ENCODE peak calls at places on chromosomes 16 and 17, in four cellular contexts. Z is Panc1, O is IMR-90, K is HCT116. D is an unnamed sample. For H3K9me3 and H3K4me1, the result is how much of the 10 kb centered on the place peaks cover.

GRCh38 chr16:10622036-10622921 is 41.9 kb upstream of the EMP2 start:
- DNase-seq in Z (no peak), O (no peak), K (no peak), D (no peak)

GRCh38 chr17:6035801-6036394 is 34.3 kb upstream of the WSCD1 start:
- DNase-seq in Z (no peak), O (no peak), K (no peak), D (no peak)

GRCh38 chr17:73005360-73005759 is 87.1 kb downstream of the SLC39A11 start:
- DNase-seq in Z (no peak), O (no peak), K (no peak), D (no peak)

GRCh38 chr16:31129568-31130335 is 5.8 kb downstream of the PRSS8 start:
- DNase-seq in Z (no peak), O (no peak), K (no peak), D (peak)

GRCh38 chr17:37417852-37418251 is 11.2 kb downstream of the TADA2A start:
- DNase-seq in Z (no peak), O (peak), K (no peak), D (no peak)

GRCh38 chr17:63934391-63935112 is 2.4 kb upstream of the CD79B start:
- DNase-seq in Z (no peak), O (no peak), K (no peak), D (no peak)

GRCh38 chr17:63752707-63753106 is 11.1 kb upstream of the STRADA start:
- DNase-seq in Z (no peak), O (no peak), K (no peak), D (no peak)

GRCh38 chr17:1322014-1322428 is 42.6 kb downstream of the TRARG1 start:
- DNase-seq in Z (no peak), O (no peak), K (no peak), D (no peak)

GRCh38 chr16:27817038-27817437 is 246.5 kb downstream of the GSG1L start:
- DNase-seq in Z (no peak), O (no peak), K (no peak), D (no peak)

GRCh38 chr17:16977932-16978331 is 6.0 kb upstream of the TNFRSF13B start:
- DNase-seq in Z (no peak), O (peak), K (no peak), D (no peak)

GRCh38 chr17:81518785-81519283 is 6.2 kb upstream of the ACTG1 start:
- DNase-seq in Z (no peak), O (no peak), K (no peak), D (peak)

GRCh38 chr17:69523252-69523861 is 108.9 kb downstream of the MAP2K6 start:
- DNase-seq in Z (peak), O (peak), K (peak), D (peak)

GRCh38 chr17:79393358-79394038 is 217.4 kb downstream of the RBFOX3 start:
- DNase-seq in Z (no peak), O (peak), K (peak), D (peak)

GRCh38 chr17:42408076-42408475 is 15.0 kb downstream of the CAVIN1 start:
- DNase-seq in Z (no peak), O (no peak), K (no peak), D (no peak)

DNA sequence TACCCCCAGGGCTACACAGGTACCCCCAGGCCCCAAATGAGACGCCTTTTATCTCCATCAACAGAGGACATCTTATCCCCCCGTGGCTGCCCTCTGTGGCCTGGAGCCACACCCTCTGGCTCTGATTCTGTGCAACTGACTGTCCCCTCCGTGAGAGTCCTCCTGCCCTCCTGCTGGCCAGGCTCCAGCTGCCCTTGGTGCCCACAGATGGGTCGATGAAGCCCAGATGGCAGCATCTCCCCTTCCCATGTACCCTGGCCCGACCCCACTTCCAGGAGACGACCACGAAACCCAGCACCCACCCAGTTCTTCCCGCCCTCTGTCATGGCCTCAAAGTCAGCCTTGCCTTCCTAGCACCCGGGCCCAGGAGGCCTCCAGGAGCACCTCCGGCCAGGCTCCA is 9.6 kb upstream of the KRTAP17-1 start:
- DNase-seq in Z (no peak), O (no peak), K (no peak), D (no peak)
- H3K9me3 ChIP-seq in Z (under half), O (under half), K (under half), D (under half)

DNA sequence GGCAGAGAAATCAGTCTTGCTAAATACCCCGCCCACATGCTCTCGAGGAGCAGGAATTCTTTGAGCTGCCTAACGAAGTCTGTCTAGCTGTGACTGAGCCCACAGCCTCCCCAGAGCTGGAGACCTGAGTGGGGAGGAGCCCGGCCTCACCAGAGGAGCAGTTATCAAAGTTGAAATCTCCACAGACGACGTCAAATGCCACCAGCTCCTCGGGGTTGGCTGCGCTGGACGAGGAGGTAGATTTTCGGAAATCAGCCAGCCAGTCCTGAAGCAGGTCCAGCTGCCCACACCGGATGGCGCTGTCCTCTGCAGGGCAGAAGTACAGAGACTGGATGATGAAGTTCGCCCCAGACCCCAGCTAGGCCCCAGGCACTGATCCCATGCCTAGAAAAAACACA is 53.8 kb downstream of the PRMT7 start:
- DNase-seq in Z (no peak), O (peak), K (no peak), D (no peak)
- H3K4me1 ChIP-seq in Z (under half), O (under half), K (under half), D (under half)

GRCh38 chr17:55056530-55056929 is 88.0 kb downstream of the STXBP4 start:
- DNase-seq in Z (no peak), O (no peak), K (no peak), D (peak)

GRCh38 chr17:55059724-55060123 is 91.2 kb downstream of the STXBP4 start:
- DNase-seq in Z (no peak), O (no peak), K (no peak), D (no peak)

GRCh38 chr17:55057184-55057583 is 88.6 kb downstream of the STXBP4 start:
- DNase-seq in Z (no peak), O (no peak), K (no peak), D (no peak)

GRCh38 chr17:55054429-55054828 is 85.9 kb downstream of the STXBP4 start:
- DNase-seq in Z (no peak), O (no peak), K (no peak), D (no peak)

DNA sequence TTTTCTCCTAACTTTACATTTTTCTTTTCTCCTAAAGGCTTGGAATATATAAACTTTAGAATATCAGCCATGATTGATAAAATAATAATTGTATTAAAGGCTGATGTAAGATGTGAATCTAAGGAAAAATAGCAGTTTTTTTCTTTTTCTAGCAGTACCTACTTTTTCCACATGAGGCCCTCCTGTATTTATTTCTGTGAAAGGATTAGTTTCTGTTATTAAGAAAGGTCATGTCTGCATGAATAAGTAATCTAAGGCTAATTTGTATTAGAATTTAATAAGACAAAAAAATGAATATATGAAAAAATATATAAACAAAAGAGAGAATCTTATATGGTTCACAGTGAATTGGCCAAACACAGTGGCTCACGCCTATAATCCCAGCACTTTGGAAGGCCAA is 85.3 kb downstream of the STXBP4 start:
- DNase-seq in Z (no peak), O (peak), K (no peak), D (no peak)
- TF ChIP-seq CTCF in Z (peak), O (peak), K (peak), D (no peak)

DNA sequence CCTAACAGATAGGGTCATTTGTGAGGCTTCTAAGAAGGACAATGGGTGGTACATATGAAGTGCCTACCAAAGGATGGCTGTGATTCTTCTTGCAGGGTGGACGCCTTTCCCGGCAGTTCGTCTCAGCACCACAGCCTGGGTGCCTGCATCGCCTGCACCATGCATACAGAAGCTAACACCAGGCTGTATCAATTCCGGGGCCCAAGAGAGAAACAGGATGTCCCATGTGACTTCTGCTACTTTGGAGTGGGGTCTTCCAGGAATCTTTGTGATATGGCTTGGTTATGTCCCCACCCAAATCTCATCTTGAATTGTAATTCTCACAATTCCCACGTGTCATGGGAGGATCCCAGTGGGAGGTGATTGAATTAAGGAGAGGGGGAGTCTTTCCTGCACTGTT is 251.6 kb upstream of the TNRC6C start:
- DNase-seq in Z (no peak), O (no peak), K (no peak), D (no peak)
- H3K9me3 ChIP-seq in Z (under half), O (under half), K (under half), D (under half)

GRCh38 chr17:59365383-59365981 is 34.0 kb downstream of the YPEL2 start:
- DNase-seq in Z (no peak), O (no peak), K (no peak), D (no peak)
- H3K4me1 ChIP-seq in Z (under half), O (under half), K (under half), D (half or more)

GRCh38 chr16:3266873-3267537 is 10.6 kb upstream of the MEFV start:
- DNase-seq in Z (peak), O (peak), K (peak), D (no peak)
- TF ChIP-seq CTCF in Z (peak), O (peak), K (peak), D (peak)

D was measured in mucosa of descending colon.